ENCODE peak calls at places on chromosomes 7 and 10, in four cellular contexts. One of them, this sample, is unnamed. For H3K4me1, the result is how much of the 10 kb centered on the place peaks cover.

GRCh38 chr7:139033346-139034114 is 2.3 kb downstream of the ZC3HAV1L start:
- DNase-seq in IMR-90: no peak
- DNase-seq in adrenal gland: no peak
- DNase-seq in hepatocyte: no peak
- DNase-seq in this sample: no peak

GRCh38 chr10:69835233-69835632 is 33.5 kb downstream of the COL13A1 start:
- DNase-seq in IMR-90: no peak
- DNase-seq in adrenal gland: no peak
- DNase-seq in hepatocyte: no peak
- DNase-seq in this sample: no peak

GRCh38 chr7:7962851-7963250 is 5.7 kb upstream of the GLCCI1 start:
- DNase-seq in IMR-90: peak
- DNase-seq in adrenal gland: no peak
- DNase-seq in hepatocyte: no peak
- DNase-seq in this sample: no peak

GRCh38 chr7:3957735-3958491 is 656.9 kb downstream of the SDK1 start:
- DNase-seq in IMR-90: no peak
- DNase-seq in adrenal gland: no peak
- DNase-seq in hepatocyte: no peak
- DNase-seq in this sample: no peak

GRCh38 chr10:2099321-2099720 is 362.0 kb upstream of the ADARB2 start:
- DNase-seq in IMR-90: no peak
- DNase-seq in adrenal gland: no peak
- DNase-seq in hepatocyte: no peak
- DNase-seq in this sample: no peak

GRCh38 chr10:109587366-109587765 is 335.9 kb downstream of the XPNPEP1 start:
- DNase-seq in IMR-90: no peak
- DNase-seq in adrenal gland: no peak
- DNase-seq in hepatocyte: no peak
- DNase-seq in this sample: no peak

GRCh38 chr7:142334236-142334635 is 76.4 kb upstream of the PRSS58 start:
- DNase-seq in IMR-90: no peak
- DNase-seq in adrenal gland: no peak
- DNase-seq in hepatocyte: no peak
- DNase-seq in this sample: no peak

GRCh38 chr7:8176370-8177081 is 85.4 kb downstream of the ICA1 start:
- DNase-seq in IMR-90: no peak
- DNase-seq in adrenal gland: peak
- DNase-seq in hepatocyte: no peak
- DNase-seq in this sample: peak

GRCh38 chr7:17058568-17058967 is 176.8 kb upstream of the AGR3 start:
- DNase-seq in IMR-90: peak
- DNase-seq in adrenal gland: no peak
- DNase-seq in hepatocyte: no peak
- DNase-seq in this sample: no peak

GRCh38 chr7:43248961-43249807 is 136.7 kb downstream of the HECW1 start:
- DNase-seq in IMR-90: peak
- DNase-seq in adrenal gland: no peak
- DNase-seq in hepatocyte: no peak
- DNase-seq in this sample: no peak

GRCh38 chr10:112409755-112410154 is 35.8 kb downstream of the ACSL5 start:
- DNase-seq in IMR-90: no peak
- DNase-seq in adrenal gland: no peak
- DNase-seq in hepatocyte: no peak
- DNase-seq in this sample: no peak

GRCh38 chr10:47288916-47289495 is 11.0 kb upstream of the GDF10 start:
- DNase-seq in IMR-90: no peak
- DNase-seq in adrenal gland: no peak
- DNase-seq in hepatocyte: no peak
- DNase-seq in this sample: no peak

GRCh38 chr7:102468416-102469350 is 3.9 kb downstream of the LRWD1 start:
- DNase-seq in IMR-90: no peak
- DNase-seq in adrenal gland: peak
- DNase-seq in hepatocyte: peak
- DNase-seq in this sample: no peak

GRCh38 chr7:121924273-121925184 is 51.6 kb downstream of the PTPRZ1 start:
- DNase-seq in IMR-90: no peak
- DNase-seq in adrenal gland: no peak
- DNase-seq in hepatocyte: no peak
- DNase-seq in this sample: no peak

GRCh38 chr7:88548399-88548798 is 211.1 kb upstream of the ZNF804B start:
- DNase-seq in IMR-90: no peak
- DNase-seq in adrenal gland: no peak
- DNase-seq in hepatocyte: no peak
- DNase-seq in this sample: no peak

GRCh38 chr10:79246606-79247275 is 100.5 kb upstream of the PPIF start:
- DNase-seq in IMR-90: no peak
- DNase-seq in adrenal gland: peak
- DNase-seq in hepatocyte: no peak
- DNase-seq in this sample: no peak
- H3K4me1 ChIP-seq in IMR-90: under half
- H3K4me1 ChIP-seq in adrenal gland: half or more
- H3K4me1 ChIP-seq in hepatocyte: under half
- H3K4me1 ChIP-seq in this sample: under half

DNA sequence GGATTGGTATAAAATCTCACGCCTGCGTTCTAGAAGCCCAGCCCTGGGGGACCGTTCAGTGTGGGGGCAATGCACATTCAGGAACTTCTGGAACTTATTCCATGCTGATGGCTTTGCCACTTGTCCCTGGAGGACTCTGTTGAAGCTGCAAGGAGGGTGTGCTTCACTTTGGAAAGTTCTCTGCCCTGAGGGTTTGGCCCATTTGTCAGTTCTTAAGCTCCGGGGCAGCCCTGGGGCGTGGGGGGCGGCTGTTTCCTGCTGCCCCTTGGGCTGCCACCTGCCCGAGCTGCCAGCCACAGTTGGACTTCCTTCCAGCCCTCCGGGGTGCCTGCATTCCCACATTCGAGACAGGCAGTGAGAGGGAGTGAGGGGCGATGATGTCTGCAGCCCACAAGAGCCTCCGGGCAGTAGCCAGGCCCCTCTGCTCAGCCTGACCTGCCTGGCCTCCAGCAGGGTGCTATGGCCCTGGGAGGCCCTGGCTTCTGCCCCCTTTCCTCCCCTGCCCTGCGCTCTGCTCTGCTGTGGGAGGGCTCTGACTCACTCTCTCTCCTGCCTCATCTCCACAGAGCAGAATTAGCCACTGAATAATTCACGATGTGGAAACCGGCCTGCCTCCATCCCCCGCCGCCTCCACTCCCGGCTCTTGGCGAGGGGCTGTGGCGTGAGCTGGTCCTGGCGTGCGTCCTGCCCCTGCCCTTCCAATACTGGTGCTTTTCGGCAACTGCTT is 1.9 kb downstream of the TTYH3 start:
- DNase-seq in IMR-90: peak
- DNase-seq in adrenal gland: peak
- DNase-seq in hepatocyte: peak
- DNase-seq in this sample: no peak
- H3K4me1 ChIP-seq in IMR-90: under half
- H3K4me1 ChIP-seq in adrenal gland: half or more
- H3K4me1 ChIP-seq in hepatocyte: half or more
- H3K4me1 ChIP-seq in this sample: under half

DNA sequence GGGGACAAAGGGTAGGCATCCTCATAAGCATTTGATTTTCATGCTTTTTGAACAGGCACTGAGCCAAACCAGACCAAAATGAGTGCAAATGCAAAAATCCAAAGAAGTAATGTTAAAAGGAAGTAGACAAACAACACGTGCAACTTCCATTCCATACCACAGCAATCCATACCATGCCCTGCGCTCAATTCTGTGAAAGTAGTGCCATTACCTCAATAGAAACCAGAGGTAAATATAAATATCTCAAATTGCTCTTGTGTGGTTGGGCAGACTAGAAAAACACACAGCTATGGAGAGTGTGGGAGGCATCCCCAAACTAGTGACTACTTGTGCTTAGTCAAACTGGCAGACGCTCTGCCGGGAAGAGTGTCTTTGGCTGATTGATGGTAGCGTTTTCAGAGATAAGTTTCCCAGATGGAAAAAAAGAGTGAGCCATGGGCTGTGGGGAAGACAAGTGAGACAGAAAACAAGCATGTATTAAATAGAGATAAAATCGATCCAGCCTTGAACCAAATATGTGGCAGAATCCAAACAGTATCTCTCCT is 161.5 kb downstream of the CREB5 start:
- DNase-seq in IMR-90: peak
- DNase-seq in adrenal gland: peak
- DNase-seq in hepatocyte: no peak
- DNase-seq in this sample: no peak
- H3K4me1 ChIP-seq in IMR-90: under half
- H3K4me1 ChIP-seq in adrenal gland: under half
- H3K4me1 ChIP-seq in hepatocyte: under half
- H3K4me1 ChIP-seq in this sample: under half

GRCh38 chr10:119310807-119311206 is 103.4 kb downstream of the GRK5 start:
- DNase-seq in IMR-90: no peak
- DNase-seq in adrenal gland: no peak
- DNase-seq in hepatocyte: peak
- DNase-seq in this sample: no peak
- H3K4me1 ChIP-seq in IMR-90: under half
- H3K4me1 ChIP-seq in adrenal gland: under half
- H3K4me1 ChIP-seq in hepatocyte: under half
- H3K4me1 ChIP-seq in this sample: under half

DNA sequence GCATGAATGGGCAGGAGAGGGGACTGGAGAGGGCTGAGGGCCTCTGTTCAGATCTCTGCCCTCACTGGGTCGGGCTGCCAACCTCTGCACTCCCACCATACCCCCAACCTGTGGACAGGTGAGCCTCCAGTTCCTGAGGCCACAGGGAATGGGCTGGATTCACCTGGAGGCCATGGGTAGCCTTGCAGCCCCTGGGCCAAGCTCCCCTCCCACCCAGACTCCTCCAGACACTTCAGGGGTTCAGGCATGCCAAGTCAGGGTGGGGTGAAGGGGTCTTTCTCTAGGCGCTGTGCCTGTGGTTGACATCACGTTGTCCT is 80.5 kb downstream of the ZMIZ1 start:
- DNase-seq in IMR-90: no peak
- DNase-seq in adrenal gland: no peak
- DNase-seq in hepatocyte: no peak
- DNase-seq in this sample: no peak
- H3K4me1 ChIP-seq in IMR-90: half or more
- H3K4me1 ChIP-seq in adrenal gland: half or more
- H3K4me1 ChIP-seq in hepatocyte: under half
- H3K4me1 ChIP-seq in this sample: half or more

DNA sequence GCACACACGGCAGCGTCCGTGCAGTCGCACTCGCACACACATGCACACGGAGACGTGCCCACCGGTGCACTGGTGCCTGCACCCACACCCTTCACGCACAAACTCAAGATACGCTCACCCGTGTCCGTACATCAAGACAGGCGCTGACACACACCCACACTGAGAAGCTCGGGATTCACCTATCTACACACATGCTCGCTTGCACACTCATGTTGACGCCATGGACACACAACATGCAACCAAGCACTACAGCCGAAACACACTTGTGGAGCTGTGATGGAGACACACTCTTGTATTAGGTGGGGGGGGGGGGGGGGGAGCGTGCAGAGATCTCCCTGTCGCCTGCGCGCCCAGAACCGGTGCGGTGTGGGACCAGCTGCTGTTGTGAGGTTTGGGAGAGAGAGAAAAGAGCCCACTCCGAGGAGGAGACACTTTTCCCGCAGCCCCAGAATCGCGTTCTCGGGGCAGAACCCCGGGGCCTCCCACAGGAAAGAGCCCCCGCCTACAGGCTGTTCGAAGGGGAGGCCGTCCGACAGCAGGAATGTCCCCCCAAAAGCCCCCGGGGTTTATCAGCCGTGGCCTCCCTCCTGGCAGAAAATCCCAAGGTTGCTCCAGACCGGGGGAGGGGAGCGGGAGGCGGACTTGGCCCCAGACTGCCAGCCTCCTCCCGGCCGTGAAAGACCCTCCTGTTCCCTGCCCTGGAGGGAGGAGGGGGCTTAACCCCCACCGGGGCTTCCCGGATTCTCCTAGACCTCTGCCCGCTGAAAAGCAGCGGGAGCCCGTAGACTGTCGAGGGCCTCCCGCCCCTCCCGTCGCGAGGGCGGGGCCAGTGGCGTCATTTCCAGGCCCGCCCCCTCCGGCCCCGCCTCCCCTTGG is 466 bp upstream of the NFKB2 start:
- DNase-seq in IMR-90: peak
- DNase-seq in adrenal gland: peak
- DNase-seq in hepatocyte: peak
- DNase-seq in this sample: peak
- H3K4me1 ChIP-seq in IMR-90: under half
- H3K4me1 ChIP-seq in adrenal gland: under half
- H3K4me1 ChIP-seq in hepatocyte: under half
- H3K4me1 ChIP-seq in this sample: under half

GRCh38 chr10:133186416-133187090 is 26.5 kb downstream of the KNDC1 start:
- DNase-seq in IMR-90: no peak
- DNase-seq in adrenal gland: no peak
- DNase-seq in hepatocyte: no peak
- DNase-seq in this sample: no peak
- H3K4me1 ChIP-seq in IMR-90: under half
- H3K4me1 ChIP-seq in adrenal gland: under half
- H3K4me1 ChIP-seq in hepatocyte: under half
- H3K4me1 ChIP-seq in this sample: under half